ENCODE peak calls at places on chromosome 5, in six cellular contexts. X is MM.1S; R is effector memory CD4-positive, alpha-beta T cell; T is HFF-Myc; W is fibroblast of pulmonary artery; L is Caki2. J is an unnamed sample.

GRCh38 chr5:77280036-77280435 is 69.6 kb downstream of the PDE8B start:
- DNase-seq in R (no peak), W (no peak), X (no peak), T (no peak), L (no peak), J (no peak)

GRCh38 chr5:180808461-180809000 is 5.9 kb upstream of the MGAT1 start:
- DNase-seq in L (no peak), T (no peak), W (no peak), R (no peak), X (no peak), J (no peak)

GRCh38 chr5:35483797-35484196 is 133.9 kb upstream of the SPEF2 start:
- DNase-seq in X (no peak), W (no peak), R (no peak), T (no peak), L (no peak), J (no peak)

GRCh38 chr5:122091942-122092600 is 14.0 kb upstream of the LOX start:
- DNase-seq in L (peak), X (no peak), W (peak), T (no peak), R (no peak), J (peak)

GRCh38 chr5:103021310-103021709 is 98.6 kb downstream of the GIN1 start:
- DNase-seq in R (no peak), X (no peak), T (peak), W (no peak), L (no peak), J (no peak)

GRCh38 chr5:151098185-151098813 is 17.5 kb upstream of the TNIP1 start:
- DNase-seq in R (no peak), X (no peak), T (no peak), W (no peak), L (no peak), J (no peak)

GRCh38 chr5:126368239-126368812 is 54.9 kb upstream of the GRAMD2B start:
- DNase-seq in W (no peak), L (peak), R (no peak), X (no peak), T (no peak), J (no peak)

GRCh38 chr5:175697846-175698245 is 40.0 kb downstream of the HRH2 start:
- DNase-seq in W (no peak), X (no peak), L (no peak), R (no peak), T (no peak), J (no peak)

GRCh38 chr5:154189256-154189818 is 1.2 kb upstream of the GALNT10 start:
- DNase-seq in L (no peak), T (no peak), R (no peak), W (no peak), X (peak), J (no peak)

GRCh38 chr5:137563646-137564474 is 64.7 kb upstream of the SPOCK1 start:
- DNase-seq in T (peak), L (peak), X (no peak), W (peak), R (no peak), J (no peak)

GRCh38 chr5:1202798-1203185 is 1.4 kb downstream of the SLC6A19 start:
- DNase-seq in W (no peak), X (no peak), L (no peak), R (no peak), T (no peak), J (no peak)

GRCh38 chr5:2175842-2176404 is 293.2 kb upstream of the IRX4 start:
- DNase-seq in T (no peak), X (no peak), R (no peak), W (no peak), L (no peak), J (no peak)

GRCh38 chr5:172877496-172878260 is 43.6 kb downstream of the ERGIC1 start:
- DNase-seq in L (no peak), R (no peak), W (no peak), X (no peak), T (no peak), J (no peak)

GRCh38 chr5:107254902-107255234 is 415.9 kb downstream of the EFNA5 start:
- DNase-seq in T (no peak), W (no peak), L (no peak), X (no peak), R (no peak), J (no peak)

GRCh38 chr5:73376618-73377170 is 71.9 kb downstream of the FOXD1 start:
- DNase-seq in X (no peak), T (no peak), L (no peak), W (peak), R (no peak), J (peak)

GRCh38 chr5:151033217-151033934 is 13.0 kb downstream of the GPX3 start:
- DNase-seq in W (no peak), R (no peak), L (no peak), X (no peak), T (no peak), J (no peak)

GRCh38 chr5:179306191-179307005 is 38.9 kb downstream of the ADAMTS2 start:
- DNase-seq in R (no peak), W (no peak), L (no peak), T (no peak), X (no peak), J (no peak)

GRCh38 chr5:10118150-10118549 is 131.5 kb downstream of the ATPSCKMT start:
- DNase-seq in L (no peak), W (no peak), X (no peak), R (no peak), T (no peak), J (no peak)

GRCh38 chr5:82534891-82535395 is 256.8 kb upstream of the RPS23 start:
- DNase-seq in R (no peak), T (no peak), W (no peak), X (no peak), L (no peak), J (no peak)

GRCh38 chr5:13831236-13831810 is 113.2 kb downstream of the DNAH5 start:
- DNase-seq in X (no peak), T (no peak), L (peak), R (no peak), W (no peak), J (peak)

GRCh38 chr5:134459491-134459890 is 47.8 kb upstream of the CDKN2AIPNL start:
- DNase-seq in X (no peak), W (no peak), R (no peak), T (no peak), L (no peak), J (no peak)

GRCh38 chr5:1672396-1672795 is 127.2 kb downstream of the MRPL36 start:
- DNase-seq in T (no peak), X (no peak), R (no peak), W (no peak), L (no peak), J (no peak)

J was measured in RKO.